ENCODE peak calls at places on chromosomes 1 and 21, in seven cellular contexts. F, Z, R, W, A, G and N are unnamed samples.

GRCh38 chr1:109623601-109624161 is 4.0 kb downstream of the AMPD2 start:
- DNase-seq in R (peak), G (no peak), W (no peak), Z (no peak), F (no peak), A (no peak), N (no peak)

GRCh38 chr1:77016371-77016770 is 149.1 kb downstream of the ST6GALNAC5 start:
- DNase-seq in A (no peak), F (no peak), Z (no peak), R (no peak), G (no peak), W (no peak), N (no peak)

GRCh38 chr1:113058861-113059441 is 14.0 kb upstream of the LRIG2 start:
- DNase-seq in R (no peak), F (no peak), G (no peak), W (peak), A (no peak), Z (no peak), N (no peak)

GRCh38 chr1:41396084-41396483 is 34.9 kb downstream of the FOXO6 start:
- DNase-seq in G (no peak), Z (no peak), R (no peak), W (no peak), F (no peak), A (no peak), N (no peak)

GRCh38 chr1:1122981-1123480 is 7.1 kb upstream of the C1orf159 start:
- DNase-seq in R (peak), W (peak), A (no peak), G (no peak), F (no peak), Z (no peak), N (no peak)

GRCh38 chr21:35084869-35085268 is 35.8 kb upstream of the RUNX1 start:
- DNase-seq in R (no peak), F (no peak), G (no peak), W (peak), A (peak), Z (no peak), N (no peak)

GRCh38 chr1:243748706-243749283 is 101.2 kb downstream of the AKT3 start:
- DNase-seq in W (peak), Z (peak), A (peak), G (peak), F (no peak), R (no peak), N (no peak)

GRCh38 chr1:247337250-247337746 is 5.6 kb upstream of the ZNF496 start:
- DNase-seq in G (peak), W (no peak), Z (no peak), R (no peak), F (no peak), A (no peak), N (no peak)

GRCh38 chr1:81738902-81739301 is 61.8 kb upstream of the ADGRL2 start:
- DNase-seq in F (no peak), G (no peak), W (no peak), A (no peak), R (no peak), Z (no peak), N (no peak)

GRCh38 chr1:76830373-76830772 is 36.9 kb upstream of the ST6GALNAC5 start:
- DNase-seq in Z (no peak), W (no peak), A (no peak), R (no peak), F (no peak), G (no peak), N (no peak)

GRCh38 chr1:115262886-115263285 is 75.2 kb downstream of the NGF start:
- DNase-seq in F (no peak), A (no peak), Z (no peak), R (no peak), W (peak), G (no peak), N (no peak)

GRCh38 chr1:67213164-67213563 is 46.9 kb downstream of the IL23R start:
- DNase-seq in G (no peak), Z (peak), A (peak), R (peak), W (peak), F (no peak), N (no peak)

GRCh38 chr1:181541947-181542346 is 58.6 kb downstream of the CACNA1E start:
- DNase-seq in R (no peak), W (no peak), F (no peak), Z (no peak), A (no peak), G (no peak), N (no peak)

GRCh38 chr1:214186118-214186517 is 94.8 kb upstream of the SMYD2 start:
- DNase-seq in A (no peak), F (no peak), R (no peak), W (no peak), G (no peak), Z (no peak), N (no peak)

GRCh38 chr1:227746676-227747075 is 11.4 kb downstream of the SNAP47 start:
- DNase-seq in R (no peak), F (no peak), G (no peak), W (no peak), A (no peak), Z (no peak), N (no peak)

GRCh38 chr1:44630116-44630515 is 44.2 kb downstream of the TMEM53 start:
- DNase-seq in R (no peak), W (no peak), F (no peak), G (no peak), Z (no peak), A (no peak), N (no peak)

GRCh38 chr1:65425697-65426096 is 5.2 kb downstream of the LEPR start:
- DNase-seq in W (no peak), R (peak), A (peak), Z (peak), F (no peak), G (no peak), N (no peak)

GRCh38 chr21:26572668-26573381 is at the start of gene CYYR1:
- DNase-seq in A (no peak), F (no peak), Z (peak), R (peak), G (no peak), W (peak), N (no peak)

GRCh38 chr1:27049607-27050006 is 37.0 kb upstream of the TENT5B start:
- DNase-seq in F (no peak), Z (peak), W (peak), A (no peak), G (no peak), R (peak), N (no peak)

GRCh38 chr1:154483941-154484803 is 17.8 kb upstream of the TDRD10 start:
- DNase-seq in Z (no peak), R (no peak), G (no peak), W (peak), F (no peak), A (peak), N (no peak)

GRCh38 chr1:10504259-10504658 is 29.5 kb downstream of the PEX14 start:
- DNase-seq in F (peak), W (no peak), A (no peak), Z (no peak), G (no peak), R (no peak), N (no peak)

GRCh38 chr1:211336161-211336560 is 9.5 kb downstream of the TRAF5 start:
- DNase-seq in W (no peak), R (no peak), F (no peak), A (no peak), Z (no peak), G (no peak), N (no peak)

GRCh38 chr1:35340519-35340918 is 72.0 kb downstream of the ZMYM4 start:
- DNase-seq in R (no peak), G (no peak), W (no peak), A (no peak), F (no peak), Z (peak), N (no peak)

GRCh38 chr1:29122662-29122986 is 1.1 kb downstream of the TMEM200B start:
- DNase-seq in Z (peak), W (no peak), G (peak), A (no peak), R (peak), F (peak), N (no peak)

GRCh38 chr1:206738370-206739366 is 31.9 kb upstream of the IL19 start:
- DNase-seq in W (no peak), R (peak), F (no peak), Z (peak), G (no peak), A (peak), N (no peak)

GRCh38 chr21:42282715-42283114 is 32.5 kb downstream of the TFF3 start:
- DNase-seq in W (no peak), Z (no peak), G (no peak), F (no peak), R (no peak), A (no peak), N (no peak)

GRCh38 chr1:9539829-9540550 is 725 bp downstream of the SLC25A33 start:
- DNase-seq in A (peak), Z (peak), W (peak), R (peak), G (peak), F (peak), N (no peak)

GRCh38 chr1:163565171-163565570 is 243.4 kb downstream of the NUF2 start:
- DNase-seq in R (peak), Z (peak), F (no peak), A (no peak), G (no peak), W (peak), N (no peak)

GRCh38 chr1:110070968-110071307 is 466 bp upstream of the ALX3 start:
- DNase-seq in W (no peak), A (no peak), F (no peak), R (no peak), G (no peak), Z (no peak), N (no peak)

GRCh38 chr1:44655609-44656008 is 18.7 kb downstream of the TMEM53 start:
- DNase-seq in R (peak), F (no peak), Z (peak), W (peak), A (peak), G (no peak), N (no peak)

GRCh38 chr1:33220701-33221384 is 35.4 kb upstream of the ZNF362 start:
- DNase-seq in A (no peak), R (peak), Z (peak), G (no peak), F (no peak), W (no peak), N (no peak)

GRCh38 chr1:119361205-119361604 is 7.4 kb upstream of the HAO2 start:
- DNase-seq in W (no peak), A (no peak), R (no peak), Z (no peak), G (no peak), F (no peak), N (no peak)

GRCh38 chr1:12405325-12406217 is 175.7 kb downstream of the VPS13D start:
- DNase-seq in Z (peak), F (peak), A (peak), R (peak), G (peak), W (peak), N (no peak)

GRCh38 chr1:201466492-201466891 is 2.5 kb downstream of the PHLDA3 start:
- DNase-seq in W (no peak), Z (no peak), F (no peak), A (no peak), R (no peak), G (no peak), N (no peak)

GRCh38 chr1:225996946-225997545 is 2.1 kb downstream of the SDE2 start:
- DNase-seq in F (no peak), Z (no peak), A (no peak), G (no peak), W (no peak), R (no peak), N (no peak)

DNA sequence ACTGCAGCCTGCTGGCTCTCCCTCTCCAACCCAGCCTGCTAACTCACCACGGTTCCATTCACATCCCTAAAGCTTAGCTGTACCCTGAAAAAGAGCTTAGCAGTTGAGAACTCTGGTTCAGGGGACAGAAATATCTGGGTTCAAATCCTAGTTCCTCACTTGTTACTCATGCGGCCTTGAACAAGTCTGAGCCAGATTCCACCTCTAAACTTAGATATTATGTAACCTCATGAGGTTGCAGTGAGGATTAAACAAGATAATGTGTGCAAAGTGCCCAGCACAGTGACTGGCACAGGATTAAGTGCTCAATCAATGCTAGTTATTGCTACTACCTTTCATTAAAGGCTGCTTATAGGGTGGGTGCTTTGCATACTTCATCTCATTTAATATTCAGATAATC is 41.3 kb upstream of the DHCR24 start:
- DNase-seq in Z (no peak), W (no peak), F (no peak), G (no peak), A (no peak), R (no peak), N (no peak)
- H3K27ac ChIP-seq in Z (no peak), W (no peak), F (no peak), G (no peak), A (no peak), R (no peak), N (no peak)

GRCh38 chr1:236140705-236141446 is 1.5 kb upstream of the GPR137B start:
- DNase-seq in R (peak), F (no peak), Z (peak), G (no peak), W (no peak), A (peak), N (no peak)
- H3K4me3 ChIP-seq in R (peak), F (peak), Z (peak), G (peak), W (peak), A (peak), N (peak)

GRCh38 chr1:8239039-8239305 is 78.9 kb upstream of the SLC45A1 start:
- DNase-seq in Z (peak), F (peak), R (no peak), W (peak), G (peak), A (peak), N (no peak)

GRCh38 chr1:8238141-8239038 is 79.5 kb upstream of the SLC45A1 start:
- DNase-seq in A (peak), R (no peak), Z (peak), G (no peak), F (no peak), W (no peak), N (no peak)

GRCh38 chr1:8242498-8242897 is 75.4 kb upstream of the SLC45A1 start:
- DNase-seq in F (no peak), Z (no peak), G (no peak), A (no peak), W (no peak), R (no peak), N (no peak)

GRCh38 chr1:8241417-8242014 is 76.4 kb upstream of the SLC45A1 start:
- DNase-seq in R (no peak), Z (no peak), G (no peak), W (no peak), A (peak), F (no peak), N (no peak)

GRCh38 chr1:8239306-8240023 is 78.4 kb upstream of the SLC45A1 start:
- DNase-seq in G (peak), A (peak), Z (peak), R (peak), W (no peak), F (peak), N (no peak)
- TF ChIP-seq CTCF in G (no peak), A (no peak), Z (no peak), R (no peak), W (no peak), F (no peak), N (no peak)

DNA sequence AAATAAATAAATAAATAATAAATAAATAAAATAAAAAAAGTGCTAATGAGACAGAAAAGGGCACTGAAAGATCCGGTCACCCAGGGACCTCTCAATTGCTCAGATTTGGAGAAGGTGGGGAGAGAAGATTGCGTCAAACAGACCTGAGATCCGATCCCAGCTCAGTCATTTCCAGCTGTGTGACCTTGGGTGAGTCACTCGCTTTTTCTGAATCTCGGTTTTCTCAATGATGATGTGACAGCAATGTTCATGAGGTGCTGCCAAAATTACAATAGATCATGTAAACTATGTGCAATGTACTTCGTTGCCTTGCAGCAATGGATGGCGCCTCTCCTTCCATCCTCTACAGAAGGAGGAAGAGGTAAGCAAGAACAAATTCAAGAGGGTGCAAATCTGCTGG is 11.1 kb upstream of the MEF2D start:
- DNase-seq in A (peak), W (no peak), F (no peak), R (no peak), G (no peak), Z (no peak), N (no peak)
- H3K27ac ChIP-seq in A (peak), W (no peak), F (peak), R (no peak), G (peak), Z (no peak), N (peak)

DNA sequence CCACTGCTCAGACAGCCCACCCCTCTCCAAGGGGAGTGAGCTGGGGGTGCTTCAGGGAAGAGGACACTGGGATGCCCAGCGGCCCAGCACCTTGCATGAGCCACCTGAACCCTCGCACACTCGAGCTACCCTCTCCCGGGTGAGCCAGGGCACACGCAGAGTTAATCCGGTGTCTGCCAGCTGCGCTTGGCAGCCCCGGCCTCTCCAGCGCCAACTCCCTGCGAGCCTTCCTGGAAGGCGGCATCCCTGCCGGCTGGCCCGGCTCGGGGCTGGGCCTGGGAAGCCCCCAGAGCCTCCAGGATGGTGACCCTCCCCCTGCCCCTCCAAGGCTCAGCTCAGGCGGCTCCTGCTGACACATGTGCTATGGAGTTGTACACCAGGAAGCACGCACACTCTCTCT is 48.7 kb downstream of the RAP1GAP start:
- DNase-seq in A (no peak), R (no peak), Z (no peak), G (no peak), F (no peak), W (peak), N (peak)
- H3K4me3 ChIP-seq in A (peak), R (no peak), Z (no peak), G (no peak), F (no peak), W (peak), N (no peak)

DNA sequence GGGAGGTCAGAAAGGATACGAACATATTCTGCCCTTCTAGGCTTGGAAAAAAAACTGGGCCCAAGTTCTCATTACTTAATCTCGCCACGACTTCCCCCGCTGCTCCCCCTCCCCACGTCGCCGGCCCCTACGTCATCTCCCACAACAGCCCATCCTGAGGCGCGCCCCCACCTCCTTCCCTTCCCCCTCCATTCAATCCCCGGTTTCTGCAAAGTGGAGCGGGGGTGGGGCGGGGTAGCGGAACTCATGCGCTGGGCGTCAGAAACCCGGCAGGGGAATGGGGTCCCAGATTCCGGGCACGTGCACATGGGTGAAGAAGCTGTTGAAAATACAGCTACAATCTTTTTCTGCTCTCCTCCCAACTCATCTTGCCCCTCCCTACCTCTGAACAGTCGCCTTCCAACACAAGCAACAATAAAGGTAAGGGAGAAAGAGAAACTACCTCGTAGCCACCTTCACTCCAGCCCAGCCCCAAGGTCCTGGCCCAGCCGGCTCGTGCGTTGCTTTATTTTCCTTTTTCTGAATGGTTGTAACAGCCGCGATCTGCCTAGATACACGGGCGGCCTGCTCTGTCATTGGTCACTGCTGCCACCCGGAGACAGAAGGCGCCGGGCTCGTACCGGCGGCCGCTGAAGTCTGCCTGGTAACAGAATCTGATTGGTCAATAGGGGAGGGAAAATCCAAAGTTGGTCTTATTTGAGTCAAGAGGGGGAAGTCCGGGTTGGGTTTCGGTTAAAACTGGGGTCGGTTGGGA is at the start of gene RFX5:
- DNase-seq in Z (peak), F (peak), A (peak), W (peak), G (peak), R (peak), N (peak)
- TF ChIP-seq CTCF in Z (no peak), F (no peak), A (no peak), W (no peak), G (no peak), R (no peak), N (no peak)

GRCh38 chr1:208238710-208239517 is 5.3 kb downstream of the PLXNA2 start:
- DNase-seq in G (peak), W (peak), A (peak), F (no peak), Z (peak), R (peak), N (no peak)

GRCh38 chr1:208239518-208240381 is 4.4 kb downstream of the PLXNA2 start:
- DNase-seq in W (no peak), G (no peak), F (peak), A (no peak), Z (no peak), R (peak), N (no peak)

GRCh38 chr1:208242186-208242585 is 2.0 kb downstream of the PLXNA2 start:
- DNase-seq in R (peak), A (no peak), F (peak), G (no peak), Z (no peak), W (no peak), N (no peak)

GRCh38 chr1:208241541-208241940 is 2.6 kb downstream of the PLXNA2 start:
- DNase-seq in A (no peak), G (no peak), F (peak), W (no peak), Z (no peak), R (peak), N (no peak)

GRCh38 chr1:208240698-208241355 is 3.4 kb downstream of the PLXNA2 start:
- DNase-seq in Z (no peak), A (no peak), F (peak), R (peak), G (no peak), W (no peak), N (no peak)
- H3K27ac ChIP-seq in Z (no peak), A (no peak), F (no peak), R (peak), G (peak), W (no peak), N (peak)

GRCh38 chr1:173507205-173507846 is 30.2 kb downstream of the PRDX6 start:
- DNase-seq in W (peak), A (peak), R (no peak), G (no peak), Z (peak), F (no peak), N (no peak)
- H3K4me3 ChIP-seq in W (no peak), A (no peak), R (no peak), G (no peak), Z (no peak), F (no peak), N (no peak)